ENCODE peak calls at places on chromosomes 12 and 14, in seven cellular contexts. O is WTC11; Q is tibial artery; M is Caki2; W is ACHN; B is activated CD4-positive, alpha-beta T cell treated with anti-CD3 and anti-CD28 coated beads for 1 hour; J is NCI-H1092 treated with DMSO at 0.1 percent for 48 hours. A is an unnamed sample.

GRCh38 chr14:101966742-101967141 is 2.4 kb downstream of the DYNC1H1 start:
- DNase-seq in J (no peak), W (no peak), O (no peak), M (peak; percentile 10), Q (no peak), B (no peak), A (no peak)

GRCh38 chr12:118073768-118074167 is 12.8 kb upstream of the WSB2 start:
- DNase-seq in B (no peak), Q (no peak), M (no peak), J (no peak), W (no peak), O (no peak), A (no peak)

GRCh38 chr14:59463773-59464650 is 1.2 kb downstream of the GPR135 start:
- DNase-seq in W (no peak), M (no peak), J (peak; percentile 34), O (peak; percentile 36), B (no peak), Q (no peak), A (peak; percentile 51)

GRCh38 chr14:65976771-65977170 is 509.4 kb upstream of the CCDC196 start:
- DNase-seq in J (no peak), W (no peak), M (no peak), Q (no peak), O (no peak), B (no peak), A (no peak)

GRCh38 chr12:106248849-106249371 is 1.1 kb upstream of the CKAP4 start:
- DNase-seq in M (no peak), O (no peak), W (no peak), J (no peak), B (no peak), Q (peak; percentile 31), A (peak; percentile 57)

GRCh38 chr12:27822076-27822712 is 42.2 kb upstream of the MANSC4 start:
- DNase-seq in W (peak; percentile 71), B (peak; percentile 47), M (no peak), J (no peak), O (no peak), Q (no peak), A (no peak)

GRCh38 chr14:32978691-32979255 is 40.1 kb downstream of the NPAS3 start:
- DNase-seq in B (no peak), W (no peak), M (no peak), Q (no peak), J (no peak), O (no peak), A (no peak)

GRCh38 chr14:66920196-66920595 is 269.0 kb upstream of the GARIN2 start:
- DNase-seq in Q (no peak), J (no peak), M (no peak), W (no peak), O (no peak), B (no peak), A (no peak)

GRCh38 chr12:34602213-34602940 is 580.1 kb downstream of the ALG10 start:
- DNase-seq in O (no peak), W (no peak), Q (no peak), M (no peak), B (no peak), J (no peak), A (peak; percentile 12)

GRCh38 chr12:57258977-57259970 is 8.3 kb upstream of the STAC3 start:
- DNase-seq in Q (no peak), W (no peak), M (no peak), B (no peak), J (no peak), O (no peak), A (no peak)

GRCh38 chr12:79673334-79673733 is 17.4 kb downstream of the PAWR start:
- DNase-seq in J (peak; percentile 8), O (no peak), Q (no peak), B (no peak), W (no peak), M (no peak), A (no peak)

A was measured in lower lobe of right lung.